ENCODE peak calls at places on chromosome 10, in five cellular contexts. X is uterus, N is epithelial cell of esophagus, V is HCT116, W is left ventricle myocardium inferior. P is an unnamed sample.
A peak's percentile ranks its signal among the peaks of the same experiment; 100 is the strongest.

GRCh38 chr10:28366943-28367342 is 64.1 kb upstream of the MPP7 start:
- DNase-seq in X (no peak), N (no peak), V (no peak), W (no peak), P (no peak)

GRCh38 chr10:26475448-26475847 is 37.3 kb downstream of the APBB1IP start:
- DNase-seq in X (no peak), N (no peak), V (no peak), W (no peak), P (no peak)

GRCh38 chr10:99548041-99548530 is 15.3 kb downstream of the NKX2-3 start:
- DNase-seq in X (no peak), N (peak; percentile 43), V (peak; percentile 50), W (no peak), P (no peak)

GRCh38 chr10:63887600-63888396 is 366.6 kb downstream of the REEP3 start:
- DNase-seq in X (no peak), N (no peak), V (no peak), W (no peak), P (no peak)

GRCh38 chr10:75350791-75351190 is 50.8 kb downstream of the ZNF503 start:
- DNase-seq in X (no peak), N (peak; percentile 63), V (peak; percentile 7), W (no peak), P (no peak)

GRCh38 chr10:60962946-60963345 is 19.0 kb upstream of the RHOBTB1 start:
- DNase-seq in X (no peak), N (no peak), V (no peak), W (no peak), P (no peak)

GRCh38 chr10:77844713-77845454 is 81.7 kb downstream of the DLG5 start:
- DNase-seq in X (no peak), N (peak; percentile 93), V (peak; percentile 38), W (no peak), P (no peak)

GRCh38 chr10:65341323-65341922 is 1584.4 kb upstream of the LRRTM3 start:
- DNase-seq in X (no peak), N (no peak), V (no peak), W (no peak), P (peak; percentile 37)

GRCh38 chr10:109928393-109928792 is 5.1 kb upstream of the XPNPEP1 start:
- DNase-seq in X (no peak), N (no peak), V (no peak), W (no peak), P (no peak)

GRCh38 chr10:93071674-93072224 is 1.9 kb upstream of the CYP26A1 start:
- DNase-seq in X (no peak), N (no peak), V (no peak), W (no peak), P (no peak)

GRCh38 chr10:17669185-17669872 is 25.4 kb downstream of the STAM start:
- DNase-seq in X (no peak), N (no peak), V (no peak), W (no peak), P (no peak)

GRCh38 chr10:119737827-119738226 is 12.0 kb downstream of the INPP5F start:
- DNase-seq in X (peak; percentile 31), N (peak; percentile 89), V (peak; percentile 86), W (no peak), P (no peak)

GRCh38 chr10:94641480-94641879 is 42.0 kb upstream of the CYP2C18 start:
- DNase-seq in X (no peak), N (no peak), V (no peak), W (no peak), P (no peak)

GRCh38 chr10:128047337-128047736 is 78.9 kb downstream of the MKI67 start:
- DNase-seq in X (no peak), N (peak; percentile 97), V (peak; percentile 88), W (peak; percentile 71), P (no peak)

GRCh38 chr10:4281207-4281825 is 496.3 kb upstream of the KLF6 start:
- DNase-seq in X (no peak), N (peak; percentile 7), V (no peak), W (no peak), P (no peak)

GRCh38 chr10:95499482-95499989 is 61.6 kb downstream of the SORBS1 start:
- DNase-seq in X (no peak), N (no peak), V (no peak), W (no peak), P (no peak)

GRCh38 chr10:88989824-88990527 is 622 bp upstream of the FAS start:
- DNase-seq in X (peak; percentile 82), N (peak; percentile 70), V (no peak), W (no peak), P (no peak)
- H3K4me3 ChIP-seq in X (peak overlapping the region; percentile 86), N (peak overlapping the region; percentile 84), V (peak overlapping the region; percentile 89), W (peak overlapping the region; percentile 86), P (peak overlapping the region; percentile 78)

GRCh38 chr10:16439294-16439693 is 2.5 kb downstream of the PTER start:
- DNase-seq in X (no peak), N (no peak), V (no peak), W (no peak), P (no peak)
- H3K4me3 ChIP-seq in X (no peak overlapping the region), N (no peak overlapping the region), V (no peak overlapping the region), W (peak overlapping the region; percentile 25), P (no peak overlapping the region)

GRCh38 chr10:44054046-44054445 is 330.9 kb downstream of the CXCL12 start:
- DNase-seq in X (no peak), N (no peak), V (no peak), W (no peak), P (no peak)
- H3K4me3 ChIP-seq in X (no peak overlapping the region), N (no peak overlapping the region), V (no peak overlapping the region), W (no peak overlapping the region), P (no peak overlapping the region)

GRCh38 chr10:133241501-133242205 is 4.0 kb downstream of the VENTX start:
- DNase-seq in X (no peak), N (no peak), V (no peak), W (no peak), P (no peak)
- H3K4me3 ChIP-seq in X (no peak overlapping the region), N (no peak overlapping the region), V (no peak overlapping the region), W (no peak overlapping the region), P (no peak overlapping the region)

DNA sequence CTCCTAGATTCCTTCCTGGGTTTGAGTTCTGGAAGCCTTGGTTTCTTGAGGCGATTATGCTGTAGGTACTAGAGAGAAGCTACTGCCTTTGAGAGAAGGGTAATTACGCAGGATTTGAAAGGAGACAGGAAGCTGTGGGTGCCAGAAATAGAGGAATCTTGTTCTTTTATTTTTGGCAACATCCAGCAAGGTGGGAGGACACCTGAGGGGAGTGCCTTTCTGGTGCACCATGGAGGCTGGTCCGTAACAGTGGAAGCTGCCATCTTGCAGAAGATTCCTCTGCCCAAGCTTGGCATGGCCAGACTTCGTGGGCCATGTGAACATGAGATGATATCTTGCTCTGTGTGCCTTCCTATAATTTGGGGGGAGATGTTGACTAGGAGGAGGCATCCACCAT is 98.0 kb downstream of the PFKFB3 start:
- DNase-seq in X (no peak), N (no peak), V (no peak), W (no peak), P (no peak)
- H3K4me3 ChIP-seq in X (no peak overlapping the region), N (no peak overlapping the region), V (no peak overlapping the region), W (no peak overlapping the region), P (no peak overlapping the region)

DNA sequence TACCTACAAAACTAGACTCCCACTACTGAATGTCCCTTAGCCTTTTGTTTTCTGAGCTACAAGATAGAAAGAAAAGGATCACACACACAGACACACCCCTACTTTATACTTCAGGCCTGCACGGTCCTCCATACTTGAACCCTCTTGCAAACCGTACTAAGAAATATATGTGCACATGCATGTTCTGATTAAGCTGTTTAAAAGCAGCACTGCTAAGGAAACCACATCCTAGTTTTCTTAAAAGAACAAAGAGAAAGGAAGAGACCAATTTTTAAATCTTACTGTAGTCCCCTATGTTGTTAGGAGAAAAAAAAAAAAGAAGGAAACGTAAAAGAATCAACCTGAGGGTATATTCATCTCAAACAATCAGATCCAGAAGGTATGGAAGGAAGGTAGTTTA is 501.2 kb downstream of the PARD3 start:
- DNase-seq in X (no peak), N (no peak), V (no peak), W (no peak), P (no peak)
- H3K4me3 ChIP-seq in X (no peak overlapping the region), N (no peak overlapping the region), V (no peak overlapping the region), W (no peak overlapping the region), P (no peak overlapping the region)

GRCh38 chr10:48974757-48975156 is 35.1 kb upstream of the LRRC18 start:
- DNase-seq in X (no peak), N (no peak), V (no peak), W (no peak), P (no peak)
- H3K4me3 ChIP-seq in X (no peak overlapping the region), N (no peak overlapping the region), V (no peak overlapping the region), W (no peak overlapping the region), P (no peak overlapping the region)

P was measured in BE2C.